ENCODE peak calls at places on chromosomes 13 and 19, in eight cellular contexts. One of them, this sample, is unnamed.

GRCh38 chr19:18274776-18275356 is 614 bp upstream of the IQCN start:
- DNase-seq in dorsolateral prefrontal cortex: peak; percentile 63
- DNase-seq in AG04450: no peak
- DNase-seq in astrocyte of the spinal cord: peak; percentile 91
- DNase-seq in fibroblast of pulmonary artery: peak; percentile 87
- DNase-seq in brain microvascular endothelial cell: peak; percentile 76
- DNase-seq in HCT116: no peak
- DNase-seq in tibial artery: peak; percentile 95
- DNase-seq in this sample: peak; percentile 96

GRCh38 chr19:50414850-50415660 is 3.7 kb upstream of the SPIB start:
- DNase-seq in HCT116: peak; percentile 16
- DNase-seq in fibroblast of pulmonary artery: peak; percentile 76
- DNase-seq in tibial artery: peak; percentile 79
- DNase-seq in astrocyte of the spinal cord: peak; percentile 43
- DNase-seq in dorsolateral prefrontal cortex: peak; percentile 45
- DNase-seq in brain microvascular endothelial cell: peak; percentile 64
- DNase-seq in AG04450: peak; percentile 7
- DNase-seq in this sample: peak; percentile 82

GRCh38 chr13:113358653-113359052 is 5.3 kb downstream of the GRTP1 start:
- DNase-seq in dorsolateral prefrontal cortex: no peak
- DNase-seq in fibroblast of pulmonary artery: no peak
- DNase-seq in AG04450: no peak
- DNase-seq in astrocyte of the spinal cord: no peak
- DNase-seq in tibial artery: no peak
- DNase-seq in brain microvascular endothelial cell: no peak
- DNase-seq in HCT116: no peak
- DNase-seq in this sample: no peak

GRCh38 chr13:42847891-42848663 is 66.7 kb downstream of the FAM216B start:
- DNase-seq in brain microvascular endothelial cell: peak; percentile 49
- DNase-seq in HCT116: no peak
- DNase-seq in astrocyte of the spinal cord: peak; percentile 63
- DNase-seq in fibroblast of pulmonary artery: peak; percentile 59
- DNase-seq in tibial artery: no peak
- DNase-seq in AG04450: no peak
- DNase-seq in dorsolateral prefrontal cortex: no peak
- DNase-seq in this sample: peak; percentile 76

GRCh38 chr13:39225860-39226259 is 187.6 kb downstream of the NHLRC3 start:
- DNase-seq in brain microvascular endothelial cell: no peak
- DNase-seq in HCT116: no peak
- DNase-seq in AG04450: no peak
- DNase-seq in fibroblast of pulmonary artery: no peak
- DNase-seq in tibial artery: no peak
- DNase-seq in astrocyte of the spinal cord: no peak
- DNase-seq in dorsolateral prefrontal cortex: no peak
- DNase-seq in this sample: no peak

GRCh38 chr13:32266130-32266529 is 49.0 kb downstream of the ZAR1L start:
- DNase-seq in astrocyte of the spinal cord: no peak
- DNase-seq in AG04450: no peak
- DNase-seq in HCT116: no peak
- DNase-seq in brain microvascular endothelial cell: no peak
- DNase-seq in tibial artery: no peak
- DNase-seq in fibroblast of pulmonary artery: no peak
- DNase-seq in dorsolateral prefrontal cortex: no peak
- DNase-seq in this sample: no peak

GRCh38 chr19:8814176-8814575 is 17.9 kb downstream of the ZNF558 start:
- DNase-seq in astrocyte of the spinal cord: no peak
- DNase-seq in fibroblast of pulmonary artery: no peak
- DNase-seq in tibial artery: no peak
- DNase-seq in HCT116: no peak
- DNase-seq in dorsolateral prefrontal cortex: no peak
- DNase-seq in AG04450: no peak
- DNase-seq in brain microvascular endothelial cell: no peak
- DNase-seq in this sample: no peak

GRCh38 chr13:32272021-32272695 is 43.0 kb downstream of the ZAR1L start:
- DNase-seq in astrocyte of the spinal cord: no peak
- DNase-seq in tibial artery: no peak
- DNase-seq in dorsolateral prefrontal cortex: no peak
- DNase-seq in HCT116: no peak
- DNase-seq in brain microvascular endothelial cell: no peak
- DNase-seq in fibroblast of pulmonary artery: peak; percentile 53
- DNase-seq in AG04450: no peak
- DNase-seq in this sample: peak; percentile 9

GRCh38 chr13:25069911-25070310 is 26.0 kb upstream of the PABPC3 start:
- DNase-seq in fibroblast of pulmonary artery: no peak
- DNase-seq in dorsolateral prefrontal cortex: no peak
- DNase-seq in HCT116: no peak
- DNase-seq in AG04450: no peak
- DNase-seq in astrocyte of the spinal cord: no peak
- DNase-seq in brain microvascular endothelial cell: no peak
- DNase-seq in tibial artery: no peak
- DNase-seq in this sample: no peak

GRCh38 chr19:35011737-35012682 is 11.9 kb downstream of the GRAMD1A start:
- DNase-seq in astrocyte of the spinal cord: no peak
- DNase-seq in brain microvascular endothelial cell: no peak
- DNase-seq in tibial artery: no peak
- DNase-seq in fibroblast of pulmonary artery: no peak
- DNase-seq in dorsolateral prefrontal cortex: no peak
- DNase-seq in AG04450: no peak
- DNase-seq in HCT116: no peak
- DNase-seq in this sample: no peak

GRCh38 chr19:14363203-14364097 is 17.8 kb upstream of the ADGRE5 start:
- DNase-seq in fibroblast of pulmonary artery: peak; percentile 93
- DNase-seq in astrocyte of the spinal cord: peak; percentile 40
- DNase-seq in HCT116: peak; percentile 77
- DNase-seq in brain microvascular endothelial cell: peak; percentile 76
- DNase-seq in dorsolateral prefrontal cortex: no peak
- DNase-seq in AG04450: no peak
- DNase-seq in tibial artery: peak; percentile 93
- DNase-seq in this sample: peak; percentile 79
- H3K4me3 ChIP-seq in fibroblast of pulmonary artery: peak overlapping the region; percentile 5
- H3K4me3 ChIP-seq in astrocyte of the spinal cord: peak overlapping the region; percentile 23
- H3K4me3 ChIP-seq in HCT116: peak overlapping the region; percentile 61
- H3K4me3 ChIP-seq in brain microvascular endothelial cell: peak overlapping the region; percentile 40
- H3K4me3 ChIP-seq in dorsolateral prefrontal cortex: peak overlapping the region; percentile 40
- H3K4me3 ChIP-seq in AG04450: peak overlapping the region; percentile 41
- H3K4me3 ChIP-seq in tibial artery: peak overlapping the region; percentile 31
- H3K4me3 ChIP-seq in this sample: peak overlapping the region; percentile 16

GRCh38 chr13:85816413-85816812 is 17.2 kb upstream of the SLITRK6 start:
- DNase-seq in tibial artery: no peak
- DNase-seq in brain microvascular endothelial cell: no peak
- DNase-seq in astrocyte of the spinal cord: no peak
- DNase-seq in dorsolateral prefrontal cortex: no peak
- DNase-seq in HCT116: no peak
- DNase-seq in fibroblast of pulmonary artery: peak; percentile 22
- DNase-seq in AG04450: no peak
- DNase-seq in this sample: no peak
- TF ChIP-seq CTCF in tibial artery: no peak
- TF ChIP-seq CTCF in brain microvascular endothelial cell: no peak
- TF ChIP-seq CTCF in astrocyte of the spinal cord: no peak
- TF ChIP-seq CTCF in dorsolateral prefrontal cortex: no peak
- TF ChIP-seq CTCF in HCT116: no peak
- TF ChIP-seq CTCF in fibroblast of pulmonary artery: peak; percentile 8
- TF ChIP-seq CTCF in AG04450: peak; percentile 31
- TF ChIP-seq CTCF in this sample: no peak

DNA sequence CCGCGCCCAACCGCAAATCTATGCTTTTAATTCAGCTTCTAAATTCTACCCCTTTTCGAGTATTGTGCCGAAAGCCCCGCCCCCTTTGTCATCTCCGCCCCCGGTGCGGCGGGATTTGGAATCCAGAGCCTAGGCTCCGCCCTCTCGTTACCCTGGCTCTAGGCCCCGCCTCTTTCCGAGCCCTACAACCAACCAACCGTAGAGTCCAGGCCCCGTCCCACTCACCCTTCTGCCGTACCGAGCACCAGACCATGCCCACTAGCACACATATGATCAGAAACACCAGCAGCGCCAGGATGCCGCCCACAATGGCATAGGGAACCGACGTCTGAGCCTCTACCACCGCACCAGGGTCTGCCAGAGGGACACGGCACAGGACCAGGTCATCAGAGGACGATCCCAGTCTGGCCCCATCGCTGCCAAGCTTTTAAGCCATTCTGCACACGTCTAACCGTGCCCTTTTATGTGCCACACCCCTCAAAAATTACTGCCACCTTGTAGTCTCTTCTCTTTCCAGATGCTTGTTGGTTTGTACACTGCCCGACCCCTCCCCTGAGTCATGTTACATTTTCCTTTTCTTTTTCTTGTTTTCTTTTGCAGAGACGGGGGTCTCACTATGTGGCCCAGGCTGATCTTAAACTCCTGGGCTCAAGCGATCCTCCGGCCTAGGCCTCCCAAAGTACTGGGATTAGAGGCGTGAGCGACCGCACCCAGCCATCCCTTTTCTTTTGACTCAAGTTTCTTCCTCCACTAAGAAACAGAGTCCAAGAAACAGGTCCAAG is 4.7 kb upstream of the ZNF428 start:
- DNase-seq in AG04450: no peak
- DNase-seq in tibial artery: no peak
- DNase-seq in fibroblast of pulmonary artery: no peak
- DNase-seq in dorsolateral prefrontal cortex: no peak
- DNase-seq in astrocyte of the spinal cord: no peak
- DNase-seq in HCT116: peak; percentile 29
- DNase-seq in brain microvascular endothelial cell: no peak
- DNase-seq in this sample: no peak
- H3K4me3 ChIP-seq in AG04450: no peak overlapping the region
- H3K4me3 ChIP-seq in tibial artery: no peak overlapping the region
- H3K4me3 ChIP-seq in fibroblast of pulmonary artery: no peak overlapping the region
- H3K4me3 ChIP-seq in dorsolateral prefrontal cortex: no peak overlapping the region
- H3K4me3 ChIP-seq in astrocyte of the spinal cord: no peak overlapping the region
- H3K4me3 ChIP-seq in HCT116: no peak overlapping the region
- H3K4me3 ChIP-seq in brain microvascular endothelial cell: no peak overlapping the region
- H3K4me3 ChIP-seq in this sample: no peak overlapping the region

GRCh38 chr19:19335408-19336158 is 15.0 kb downstream of the MAU2 start:
- DNase-seq in fibroblast of pulmonary artery: no peak
- DNase-seq in AG04450: no peak
- DNase-seq in dorsolateral prefrontal cortex: no peak
- DNase-seq in tibial artery: no peak
- DNase-seq in HCT116: no peak
- DNase-seq in astrocyte of the spinal cord: no peak
- DNase-seq in brain microvascular endothelial cell: no peak
- DNase-seq in this sample: no peak
- TF ChIP-seq CTCF in fibroblast of pulmonary artery: no peak
- TF ChIP-seq CTCF in AG04450: no peak
- TF ChIP-seq CTCF in dorsolateral prefrontal cortex: no peak
- TF ChIP-seq CTCF in tibial artery: no peak
- TF ChIP-seq CTCF in HCT116: no peak
- TF ChIP-seq CTCF in astrocyte of the spinal cord: no peak
- TF ChIP-seq CTCF in brain microvascular endothelial cell: no peak
- TF ChIP-seq CTCF in this sample: no peak